ENCODE peak calls at places on chromosomes 7 and 10, in four cellular contexts. One of them, this sample, is unnamed.

GRCh38 chr10:94546616-94547175 is 1.1 kb downstream of the HELLS start:
- DNase-seq in IMR-90: peak
- DNase-seq in endothelial cell of umbilical vein: peak
- DNase-seq in SK-N-SH: peak
- DNase-seq in this sample: no peak

GRCh38 chr10:46556515-46557318 is at the start of gene GPRIN2:
- DNase-seq in endothelial cell of umbilical vein: no peak
- DNase-seq in SK-N-SH: peak
- DNase-seq in IMR-90: no peak
- DNase-seq in this sample: peak

GRCh38 chr10:11234857-11235640 is 217.4 kb downstream of the CELF2 start:
- DNase-seq in IMR-90: no peak
- DNase-seq in endothelial cell of umbilical vein: peak
- DNase-seq in SK-N-SH: no peak
- DNase-seq in this sample: no peak

GRCh38 chr7:30379131-30379530 is 94.7 kb downstream of the ZNRF2 start:
- DNase-seq in IMR-90: peak
- DNase-seq in endothelial cell of umbilical vein: no peak
- DNase-seq in SK-N-SH: no peak
- DNase-seq in this sample: no peak

GRCh38 chr10:14173391-14173705 is 157.4 kb downstream of the FRMD4A start:
- DNase-seq in SK-N-SH: no peak
- DNase-seq in endothelial cell of umbilical vein: no peak
- DNase-seq in IMR-90: peak
- DNase-seq in this sample: no peak

GRCh38 chr7:78968951-78969350 is 484.5 kb downstream of the MAGI2 start:
- DNase-seq in endothelial cell of umbilical vein: no peak
- DNase-seq in SK-N-SH: no peak
- DNase-seq in IMR-90: no peak
- DNase-seq in this sample: peak

GRCh38 chr7:27165089-27165654 is at the start of gene HOXA9:
- DNase-seq in endothelial cell of umbilical vein: peak
- DNase-seq in SK-N-SH: no peak
- DNase-seq in IMR-90: peak
- DNase-seq in this sample: peak

GRCh38 chr7:100604078-100604975 is 2.2 kb downstream of the PCOLCE start:
- DNase-seq in IMR-90: peak
- DNase-seq in endothelial cell of umbilical vein: peak
- DNase-seq in SK-N-SH: peak
- DNase-seq in this sample: peak

GRCh38 chr10:63753807-63754206 is 232.6 kb downstream of the REEP3 start:
- DNase-seq in endothelial cell of umbilical vein: no peak
- DNase-seq in SK-N-SH: no peak
- DNase-seq in IMR-90: no peak
- DNase-seq in this sample: no peak

GRCh38 chr10:95330966-95331453 is 40.2 kb upstream of the PDLIM1 start:
- DNase-seq in IMR-90: peak
- DNase-seq in SK-N-SH: no peak
- DNase-seq in endothelial cell of umbilical vein: peak
- DNase-seq in this sample: no peak

GRCh38 chr7:36312064-36312914 is 77.4 kb upstream of the ANLN start:
- DNase-seq in endothelial cell of umbilical vein: no peak
- DNase-seq in IMR-90: no peak
- DNase-seq in SK-N-SH: no peak
- DNase-seq in this sample: peak

GRCh38 chr7:29278362-29279070 is 83.9 kb downstream of the CHN2 start:
- DNase-seq in IMR-90: no peak
- DNase-seq in SK-N-SH: no peak
- DNase-seq in endothelial cell of umbilical vein: no peak
- DNase-seq in this sample: no peak

GRCh38 chr7:148611692-148612091 is 21.1 kb downstream of the C7orf33 start:
- DNase-seq in IMR-90: no peak
- DNase-seq in SK-N-SH: no peak
- DNase-seq in endothelial cell of umbilical vein: no peak
- DNase-seq in this sample: peak
- TF ChIP-seq CTCF in IMR-90: no peak
- TF ChIP-seq CTCF in SK-N-SH: no peak
- TF ChIP-seq CTCF in endothelial cell of umbilical vein: no peak
- TF ChIP-seq CTCF in this sample: peak

GRCh38 chr7:155836216-155837125 is 24.2 kb upstream of the SHH start:
- DNase-seq in SK-N-SH: no peak
- DNase-seq in endothelial cell of umbilical vein: no peak
- DNase-seq in IMR-90: no peak
- DNase-seq in this sample: no peak
- H2AFZ ChIP-seq in SK-N-SH: no peak
- H2AFZ ChIP-seq in endothelial cell of umbilical vein: no peak
- H2AFZ ChIP-seq in IMR-90: peak
- H2AFZ ChIP-seq in this sample: no peak

DNA sequence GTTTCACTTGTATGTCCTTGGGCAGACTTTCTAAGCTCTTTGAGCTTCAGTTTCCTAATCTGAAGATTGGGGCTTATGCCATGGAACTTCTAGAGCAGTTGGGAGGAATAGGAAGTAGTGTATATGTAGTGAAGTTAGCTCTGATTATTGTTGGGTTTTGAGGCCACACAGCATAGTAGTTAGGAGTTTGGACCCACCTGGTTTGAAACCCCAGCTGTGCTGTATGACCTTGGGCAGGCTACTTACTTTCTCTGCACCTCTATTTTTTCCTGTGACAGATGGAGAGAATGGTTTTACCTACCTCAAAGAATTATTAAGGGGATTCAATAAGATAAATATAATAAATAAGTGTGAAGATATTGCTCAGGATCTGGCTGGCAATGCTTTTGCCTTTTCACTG is 61.4 kb upstream of the ADRB1 start:
- DNase-seq in SK-N-SH: no peak
- DNase-seq in endothelial cell of umbilical vein: no peak
- DNase-seq in IMR-90: no peak
- DNase-seq in this sample: no peak
- H3K4me3 ChIP-seq in SK-N-SH: no peak
- H3K4me3 ChIP-seq in endothelial cell of umbilical vein: no peak
- H3K4me3 ChIP-seq in IMR-90: no peak
- H3K4me3 ChIP-seq in this sample: no peak

GRCh38 chr7:104241135-104241534 is 33.3 kb upstream of the ORC5 start:
- DNase-seq in SK-N-SH: no peak
- DNase-seq in IMR-90: no peak
- DNase-seq in endothelial cell of umbilical vein: no peak
- DNase-seq in this sample: no peak

GRCh38 chr7:104241581-104241980 is 33.8 kb upstream of the ORC5 start:
- DNase-seq in endothelial cell of umbilical vein: no peak
- DNase-seq in IMR-90: no peak
- DNase-seq in SK-N-SH: no peak
- DNase-seq in this sample: no peak

GRCh38 chr7:104240400-104240799 is 32.6 kb upstream of the ORC5 start:
- DNase-seq in endothelial cell of umbilical vein: no peak
- DNase-seq in SK-N-SH: no peak
- DNase-seq in IMR-90: no peak
- DNase-seq in this sample: no peak
- TF ChIP-seq CTCF in endothelial cell of umbilical vein: no peak
- TF ChIP-seq CTCF in SK-N-SH: no peak
- TF ChIP-seq CTCF in IMR-90: no peak
- TF ChIP-seq CTCF in this sample: no peak

GRCh38 chr10:23192396-23192740 is 256 bp downstream of the PTF1A start:
- DNase-seq in SK-N-SH: no peak
- DNase-seq in endothelial cell of umbilical vein: no peak
- DNase-seq in IMR-90: no peak
- DNase-seq in this sample: peak
- H2AFZ ChIP-seq in SK-N-SH: no peak
- H2AFZ ChIP-seq in endothelial cell of umbilical vein: no peak
- H2AFZ ChIP-seq in IMR-90: peak
- H2AFZ ChIP-seq in this sample: peak